ENCODE peak calls at places on chromosomes 2 and 18, in six cellular contexts. One of them, this sample, is unnamed. For H3K4me1, the result is how much of the 10 kb centered on the place peaks cover.

GRCh38 chr2:201891676-201892075 is 85.3 kb downstream of the CDK15 start:
- DNase-seq in cardiac muscle cell: no peak
- DNase-seq in GM23338: no peak
- DNase-seq in endothelial cell of umbilical vein: no peak
- DNase-seq in ovary: no peak
- DNase-seq in trophoblast cell: no peak
- DNase-seq in this sample: no peak

GRCh38 chr2:96866986-96867755 is 2.7 kb downstream of the SEMA4C start:
- DNase-seq in cardiac muscle cell: no peak
- DNase-seq in GM23338: no peak
- DNase-seq in trophoblast cell: no peak
- DNase-seq in endothelial cell of umbilical vein: peak
- DNase-seq in ovary: no peak
- DNase-seq in this sample: no peak

GRCh38 chr2:1940660-1941059 is 196.3 kb upstream of the PXDN start:
- DNase-seq in GM23338: no peak
- DNase-seq in cardiac muscle cell: no peak
- DNase-seq in endothelial cell of umbilical vein: no peak
- DNase-seq in trophoblast cell: no peak
- DNase-seq in ovary: no peak
- DNase-seq in this sample: no peak

GRCh38 chr2:116490511-116491145 is 1323.9 kb upstream of the DDX18 start:
- DNase-seq in GM23338: no peak
- DNase-seq in ovary: no peak
- DNase-seq in trophoblast cell: no peak
- DNase-seq in endothelial cell of umbilical vein: no peak
- DNase-seq in cardiac muscle cell: peak
- DNase-seq in this sample: no peak

GRCh38 chr2:62938126-62938525 is 112.5 kb upstream of the OTX1 start:
- DNase-seq in GM23338: no peak
- DNase-seq in trophoblast cell: no peak
- DNase-seq in ovary: no peak
- DNase-seq in endothelial cell of umbilical vein: no peak
- DNase-seq in cardiac muscle cell: no peak
- DNase-seq in this sample: no peak

GRCh38 chr2:144217853-144218633 is 301.9 kb downstream of the ZEB2 start:
- DNase-seq in cardiac muscle cell: no peak
- DNase-seq in ovary: no peak
- DNase-seq in endothelial cell of umbilical vein: no peak
- DNase-seq in GM23338: no peak
- DNase-seq in trophoblast cell: no peak
- DNase-seq in this sample: no peak

GRCh38 chr2:212814941-212815340 is 276.3 kb upstream of the ERBB4 start:
- DNase-seq in cardiac muscle cell: no peak
- DNase-seq in endothelial cell of umbilical vein: no peak
- DNase-seq in trophoblast cell: no peak
- DNase-seq in GM23338: no peak
- DNase-seq in ovary: no peak
- DNase-seq in this sample: no peak

GRCh38 chr18:3654442-3655253 is 204.7 kb downstream of the TGIF1 start:
- DNase-seq in cardiac muscle cell: no peak
- DNase-seq in trophoblast cell: no peak
- DNase-seq in endothelial cell of umbilical vein: no peak
- DNase-seq in ovary: no peak
- DNase-seq in GM23338: no peak
- DNase-seq in this sample: no peak

GRCh38 chr2:161353543-161353942 is 45.3 kb downstream of the PSMD14 start:
- DNase-seq in endothelial cell of umbilical vein: no peak
- DNase-seq in trophoblast cell: no peak
- DNase-seq in ovary: no peak
- DNase-seq in cardiac muscle cell: no peak
- DNase-seq in GM23338: no peak
- DNase-seq in this sample: no peak

GRCh38 chr2:54666131-54666637 is 57.3 kb upstream of the EML6 start:
- DNase-seq in ovary: no peak
- DNase-seq in trophoblast cell: no peak
- DNase-seq in endothelial cell of umbilical vein: peak
- DNase-seq in cardiac muscle cell: peak
- DNase-seq in GM23338: no peak
- DNase-seq in this sample: no peak

GRCh38 chr18:72541871-72542690 is 2.1 kb downstream of the CBLN2 start:
- DNase-seq in endothelial cell of umbilical vein: no peak
- DNase-seq in trophoblast cell: no peak
- DNase-seq in cardiac muscle cell: no peak
- DNase-seq in ovary: no peak
- DNase-seq in GM23338: peak
- DNase-seq in this sample: no peak

GRCh38 chr2:215002500-215002899 is 135.9 kb downstream of the ABCA12 start:
- DNase-seq in GM23338: peak
- DNase-seq in ovary: no peak
- DNase-seq in trophoblast cell: peak
- DNase-seq in endothelial cell of umbilical vein: peak
- DNase-seq in cardiac muscle cell: peak
- DNase-seq in this sample: no peak

GRCh38 chr2:200150411-200151086 is 155.9 kb upstream of the SPATS2L start:
- DNase-seq in cardiac muscle cell: no peak
- DNase-seq in ovary: no peak
- DNase-seq in GM23338: no peak
- DNase-seq in trophoblast cell: no peak
- DNase-seq in endothelial cell of umbilical vein: no peak
- DNase-seq in this sample: no peak

GRCh38 chr2:73979686-73980085 is 5.0 kb upstream of the TET3 start:
- DNase-seq in cardiac muscle cell: peak
- DNase-seq in trophoblast cell: peak
- DNase-seq in endothelial cell of umbilical vein: peak
- DNase-seq in ovary: no peak
- DNase-seq in GM23338: no peak
- DNase-seq in this sample: no peak

GRCh38 chr2:31141513-31141912 is 3.3 kb upstream of the GALNT14 start:
- DNase-seq in ovary: no peak
- DNase-seq in trophoblast cell: no peak
- DNase-seq in endothelial cell of umbilical vein: no peak
- DNase-seq in cardiac muscle cell: no peak
- DNase-seq in GM23338: no peak
- DNase-seq in this sample: no peak

GRCh38 chr2:166373539-166373938 is 2.2 kb downstream of the SCN9A start:
- DNase-seq in endothelial cell of umbilical vein: no peak
- DNase-seq in GM23338: no peak
- DNase-seq in cardiac muscle cell: no peak
- DNase-seq in trophoblast cell: no peak
- DNase-seq in ovary: no peak
- DNase-seq in this sample: no peak
- H3K27ac ChIP-seq in endothelial cell of umbilical vein: no peak
- H3K27ac ChIP-seq in GM23338: no peak
- H3K27ac ChIP-seq in cardiac muscle cell: no peak
- H3K27ac ChIP-seq in trophoblast cell: no peak
- H3K27ac ChIP-seq in ovary: no peak
- H3K27ac ChIP-seq in this sample: no peak

GRCh38 chr2:235721586-235721985 is 227.7 kb downstream of the AGAP1 start:
- DNase-seq in cardiac muscle cell: no peak
- DNase-seq in GM23338: no peak
- DNase-seq in endothelial cell of umbilical vein: no peak
- DNase-seq in trophoblast cell: no peak
- DNase-seq in ovary: no peak
- DNase-seq in this sample: no peak

GRCh38 chr2:235723811-235724465 is 230.1 kb downstream of the AGAP1 start:
- DNase-seq in endothelial cell of umbilical vein: no peak
- DNase-seq in ovary: no peak
- DNase-seq in cardiac muscle cell: no peak
- DNase-seq in GM23338: no peak
- DNase-seq in trophoblast cell: no peak
- DNase-seq in this sample: no peak

GRCh38 chr2:235722869-235723268 is 229.0 kb downstream of the AGAP1 start:
- DNase-seq in trophoblast cell: no peak
- DNase-seq in GM23338: no peak
- DNase-seq in cardiac muscle cell: no peak
- DNase-seq in endothelial cell of umbilical vein: no peak
- DNase-seq in ovary: no peak
- DNase-seq in this sample: no peak

GRCh38 chr2:235724964-235725603 is 231.2 kb downstream of the AGAP1 start:
- DNase-seq in cardiac muscle cell: peak
- DNase-seq in GM23338: no peak
- DNase-seq in ovary: no peak
- DNase-seq in trophoblast cell: no peak
- DNase-seq in endothelial cell of umbilical vein: no peak
- DNase-seq in this sample: no peak

DNA sequence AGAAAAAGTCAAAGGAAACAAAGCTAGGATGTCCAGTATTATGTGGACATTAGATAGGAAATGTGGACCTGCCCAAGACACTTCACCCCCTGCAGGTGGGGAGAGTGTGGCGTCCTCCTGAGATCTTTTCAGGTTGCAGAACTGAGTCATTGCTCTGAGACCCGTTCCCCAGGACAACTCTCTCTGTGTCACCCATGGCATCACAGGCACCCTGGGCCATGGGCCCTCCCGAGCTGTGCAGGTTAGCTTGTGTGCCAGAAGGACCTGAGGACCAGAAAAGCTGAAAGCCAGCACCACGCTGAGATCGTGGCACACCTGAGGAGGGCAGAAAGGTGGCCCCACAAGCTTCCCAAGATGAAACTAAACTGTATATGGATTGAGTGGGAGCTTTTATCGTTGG is 229.5 kb downstream of the AGAP1 start:
- DNase-seq in endothelial cell of umbilical vein: no peak
- DNase-seq in cardiac muscle cell: no peak
- DNase-seq in trophoblast cell: no peak
- DNase-seq in GM23338: no peak
- DNase-seq in ovary: no peak
- DNase-seq in this sample: no peak
- H3K4me1 ChIP-seq in endothelial cell of umbilical vein: under half
- H3K4me1 ChIP-seq in cardiac muscle cell: under half
- H3K4me1 ChIP-seq in trophoblast cell: under half
- H3K4me1 ChIP-seq in GM23338: under half
- H3K4me1 ChIP-seq in ovary: under half
- H3K4me1 ChIP-seq in this sample: under half

GRCh38 chr2:188785515-188785914 is 188.7 kb upstream of the COL3A1 start:
- DNase-seq in trophoblast cell: no peak
- DNase-seq in cardiac muscle cell: peak
- DNase-seq in endothelial cell of umbilical vein: no peak
- DNase-seq in ovary: no peak
- DNase-seq in GM23338: no peak
- DNase-seq in this sample: no peak

GRCh38 chr2:188788621-188789020 is 185.6 kb upstream of the COL3A1 start:
- DNase-seq in GM23338: no peak
- DNase-seq in endothelial cell of umbilical vein: peak
- DNase-seq in ovary: peak
- DNase-seq in trophoblast cell: peak
- DNase-seq in cardiac muscle cell: peak
- DNase-seq in this sample: no peak

GRCh38 chr2:188786368-188786781 is 187.8 kb upstream of the COL3A1 start:
- DNase-seq in cardiac muscle cell: peak
- DNase-seq in trophoblast cell: no peak
- DNase-seq in GM23338: no peak
- DNase-seq in endothelial cell of umbilical vein: peak
- DNase-seq in ovary: no peak
- DNase-seq in this sample: no peak

GRCh38 chr2:188787002-188787660 is 187.0 kb upstream of the COL3A1 start:
- DNase-seq in cardiac muscle cell: peak
- DNase-seq in trophoblast cell: peak
- DNase-seq in ovary: no peak
- DNase-seq in GM23338: no peak
- DNase-seq in endothelial cell of umbilical vein: peak
- DNase-seq in this sample: no peak

DNA sequence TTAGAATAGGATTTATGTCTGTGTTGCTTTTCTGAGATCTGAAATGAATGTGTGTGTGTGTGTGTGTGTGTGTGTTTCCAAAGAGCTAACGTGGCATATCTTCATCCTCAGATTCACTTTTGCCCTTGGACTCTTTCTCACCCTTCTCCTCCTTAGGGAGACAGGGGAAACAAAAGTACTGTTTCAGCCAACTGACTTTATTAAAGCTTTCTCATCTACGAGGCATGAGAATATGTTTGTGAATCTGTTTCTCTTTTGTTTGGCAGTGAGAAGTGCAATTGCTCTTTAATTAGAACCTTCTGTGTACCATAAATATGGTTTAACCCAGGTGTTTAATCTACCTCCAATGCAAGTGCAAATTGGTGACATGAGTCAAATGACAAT is 186.5 kb upstream of the COL3A1 start:
- DNase-seq in GM23338: no peak
- DNase-seq in trophoblast cell: no peak
- DNase-seq in ovary: no peak
- DNase-seq in endothelial cell of umbilical vein: peak
- DNase-seq in cardiac muscle cell: peak
- DNase-seq in this sample: no peak
- H3K27ac ChIP-seq in GM23338: no peak
- H3K27ac ChIP-seq in trophoblast cell: peak
- H3K27ac ChIP-seq in ovary: peak
- H3K27ac ChIP-seq in endothelial cell of umbilical vein: no peak
- H3K27ac ChIP-seq in cardiac muscle cell: no peak
- H3K27ac ChIP-seq in this sample: no peak

DNA sequence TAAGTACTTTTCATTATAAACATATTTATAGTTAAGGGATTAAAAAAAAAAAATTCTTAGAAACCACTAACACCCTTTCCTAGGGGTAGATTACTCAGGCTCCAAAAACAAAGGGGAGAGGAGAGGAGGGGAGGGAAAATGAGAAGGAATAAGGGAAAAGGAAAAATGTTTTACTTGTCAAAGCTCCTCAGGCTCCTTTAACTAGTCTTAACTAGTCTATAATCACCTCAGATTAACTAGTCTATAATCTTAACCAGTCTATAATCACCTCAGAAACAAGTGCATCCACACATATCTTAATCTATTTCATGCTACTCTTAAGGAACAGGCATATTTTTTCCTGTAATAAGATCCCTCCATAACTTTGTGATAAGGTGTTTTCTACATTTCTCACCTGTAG is 76.4 kb downstream of the KANSL1L start:
- DNase-seq in GM23338: no peak
- DNase-seq in cardiac muscle cell: no peak
- DNase-seq in endothelial cell of umbilical vein: no peak
- DNase-seq in ovary: no peak
- DNase-seq in trophoblast cell: no peak
- DNase-seq in this sample: no peak
- H3K4me1 ChIP-seq in GM23338: under half
- H3K4me1 ChIP-seq in cardiac muscle cell: under half
- H3K4me1 ChIP-seq in endothelial cell of umbilical vein: under half
- H3K4me1 ChIP-seq in ovary: under half
- H3K4me1 ChIP-seq in trophoblast cell: under half
- H3K4me1 ChIP-seq in this sample: under half

DNA sequence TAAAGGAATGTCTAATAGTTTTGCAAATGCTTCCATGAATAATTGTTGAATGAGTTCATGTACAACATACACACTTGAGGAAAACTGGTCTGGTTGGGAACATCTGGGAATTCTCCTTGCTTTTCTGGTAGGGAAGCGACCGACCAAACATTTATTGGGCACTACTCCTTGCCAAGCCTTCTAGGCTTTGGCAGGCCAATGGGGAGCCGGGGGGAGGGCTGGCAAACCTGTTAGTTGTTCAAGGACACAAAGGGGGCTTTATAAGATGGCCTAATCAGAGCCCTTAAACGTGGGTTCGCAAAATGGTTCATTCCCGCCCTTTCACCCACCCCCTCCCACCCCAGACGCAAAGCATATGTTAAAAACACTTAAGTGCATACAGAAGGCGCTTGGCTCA is 902 bp upstream of the VSNL1 start:
- DNase-seq in GM23338: peak
- DNase-seq in endothelial cell of umbilical vein: no peak
- DNase-seq in trophoblast cell: peak
- DNase-seq in cardiac muscle cell: peak
- DNase-seq in ovary: no peak
- DNase-seq in this sample: no peak
- H3K27ac ChIP-seq in GM23338: peak
- H3K27ac ChIP-seq in endothelial cell of umbilical vein: no peak
- H3K27ac ChIP-seq in trophoblast cell: peak
- H3K27ac ChIP-seq in cardiac muscle cell: no peak
- H3K27ac ChIP-seq in ovary: no peak
- H3K27ac ChIP-seq in this sample: no peak